ENCODE peak calls at places on chromosome 14, in four cellular contexts. P is HepG2, L is K562, N is HCT116. A is an unnamed sample.
A peak's percentile ranks its signal among the peaks of the same experiment; 100 is the strongest.

GRCh38 chr14:51298895-51299294 is 58.8 kb downstream of the TMX1 start:
- DNase-seq in P (no peak), L (no peak), N (no peak), A (no peak)

GRCh38 chr14:38868415-38869290 is 234.4 kb downstream of the SEC23A start:
- DNase-seq in P (peak; percentile 71), L (no peak), N (no peak), A (no peak)

GRCh38 chr14:97709552-97709951 is 912.4 kb downstream of the VRK1 start:
- DNase-seq in P (no peak), L (no peak), N (no peak), A (no peak)

GRCh38 chr14:28767851-28768548 is 1.4 kb downstream of the FOXG1 start:
- DNase-seq in P (no peak), L (peak; percentile 20), N (no peak), A (no peak)

GRCh38 chr14:39023939-39024871 is 78.8 kb downstream of the SEC23A start:
- DNase-seq in P (peak; percentile 100), L (no peak), N (no peak), A (no peak)

GRCh38 chr14:33699300-33699699 is 251.6 kb downstream of the EGLN3 start:
- DNase-seq in P (no peak), L (no peak), N (no peak), A (no peak)

GRCh38 chr14:72457641-72458040 is 436.3 kb downstream of the DPF3 start:
- DNase-seq in P (no peak), L (no peak), N (no peak), A (no peak)

GRCh38 chr14:64770751-64771150 is 66.5 kb downstream of the PLEKHG3 start:
- DNase-seq in P (no peak), L (no peak), N (no peak), A (no peak)

GRCh38 chr14:22903742-22904087 is 15.2 kb downstream of the RBM23 start:
- DNase-seq in P (no peak), L (no peak), N (no peak), A (no peak)

DNA sequence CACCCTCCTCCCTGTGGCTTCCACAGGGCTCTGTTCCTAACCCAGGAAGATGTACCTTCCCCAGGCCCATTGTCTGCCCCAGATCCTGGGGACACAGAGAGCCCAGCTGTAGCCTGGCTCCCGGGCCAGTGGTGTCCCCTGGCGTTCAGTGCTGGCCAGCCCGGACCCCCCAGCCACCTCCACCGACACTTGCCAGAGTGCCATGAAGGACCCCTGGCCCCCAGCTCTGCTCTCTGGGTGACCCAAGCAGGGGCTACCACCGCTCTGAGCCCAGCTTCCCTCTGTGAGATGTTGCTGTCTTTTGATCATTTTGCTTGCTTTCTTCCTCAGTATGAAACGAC is 6.2 kb downstream of the INF2 start:
- DNase-seq in P (no peak), L (no peak), N (no peak), A (no peak)
- H3K4me1 ChIP-seq in P (peaks cover 22% of the 10 kb centered on the region), L (peaks cover 98% of the 10 kb centered on the region), N (peaks cover 35% of the 10 kb centered on the region), A (peaks cover 83% of the 10 kb centered on the region)

GRCh38 chr14:67514203-67514607 is 18.9 kb upstream of the PLEKHH1 start:
- DNase-seq in P (no peak), L (no peak), N (no peak), A (no peak)
- TF ChIP-seq TCF7L2 in P (no peak), L (no peak), N (no peak), A (no peak)

DNA sequence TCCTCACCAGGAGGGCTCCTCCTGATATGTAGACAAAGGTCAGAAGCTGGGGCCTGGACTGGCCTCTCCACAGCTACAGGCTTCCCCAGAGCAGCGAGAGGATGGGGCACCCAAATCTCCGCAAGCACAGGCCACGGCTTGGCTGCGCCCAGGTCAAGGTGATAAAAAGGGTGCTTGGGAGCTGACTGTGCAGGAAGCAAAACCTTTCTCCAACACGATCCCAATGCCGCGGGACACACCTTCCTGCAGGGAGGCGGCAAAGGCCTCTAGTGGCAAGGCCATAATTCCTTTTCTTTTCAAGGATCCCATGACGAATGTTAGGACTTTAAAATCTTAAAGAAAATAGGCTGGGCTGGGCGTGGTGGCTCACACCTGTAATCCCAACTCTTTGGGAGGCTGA is 13.6 kb downstream of the ITPK1 start:
- DNase-seq in P (no peak), L (no peak), N (no peak), A (no peak)
- H3K4me1 ChIP-seq in P (peaks cover 63% of the 10 kb centered on the region), L (peaks cover 6% of the 10 kb centered on the region), N (peaks cover 40% of the 10 kb centered on the region), A (no peaks in the 10 kb centered on the region)

GRCh38 chr14:53634793-53635192 is 321.8 kb downstream of the BMP4 start:
- DNase-seq in P (no peak), L (no peak), N (no peak), A (no peak)

GRCh38 chr14:53638966-53639365 is 317.7 kb downstream of the BMP4 start:
- DNase-seq in P (no peak), L (no peak), N (no peak), A (no peak)

DNA sequence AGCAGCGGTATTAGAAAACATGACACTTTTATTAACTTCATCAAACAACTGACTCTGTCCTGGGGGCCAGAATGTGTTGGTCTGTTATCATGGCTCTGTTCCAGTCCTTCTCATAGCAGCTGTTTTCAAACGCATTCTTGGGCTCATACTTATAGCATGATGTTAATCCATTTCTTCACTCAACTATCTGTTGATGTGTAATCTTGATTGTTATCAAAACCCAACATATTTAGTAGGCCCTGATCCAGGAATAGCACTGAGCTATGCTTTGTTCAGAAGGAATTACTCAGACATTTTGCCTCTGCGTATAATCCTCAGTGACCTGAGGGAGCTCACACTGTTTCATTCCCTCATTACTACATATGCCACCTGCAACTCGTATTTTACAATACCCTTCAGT is 315.9 kb downstream of the BMP4 start:
- DNase-seq in P (no peak), L (no peak), N (no peak), A (no peak)
- TF ChIP-seq TCF7L2 in P (no peak), L (no peak), N (no peak), A (no peak)

GRCh38 chr14:103524002-103524785 is 1.6 kb upstream of the CKB start:
- DNase-seq in P (no peak), L (no peak), N (no peak), A (no peak)
- H3K4me1 ChIP-seq in P (peaks cover 58% of the 10 kb centered on the region), L (peaks cover 88% of the 10 kb centered on the region), N (peaks cover 47% of the 10 kb centered on the region), A (peaks cover 41% of the 10 kb centered on the region)

GRCh38 chr14:21098134-21098891 is at the start of gene ZNF219:
- DNase-seq in P (peak; percentile 74), L (peak; percentile 78), N (no peak), A (no peak)
- TF ChIP-seq TCF7L2 in P (no peak), L (no peak), N (no peak), A (no peak)

A was measured in Panc1.